ENCODE peak calls at places on chromosomes 11 and 22, in eight cellular contexts. W is pancreas; R is osteoblast; Q is stimulated activated naive CD4-positive, alpha-beta T cell; X is neural progenitor cell; H is NCI-H748 treated with DMSO at 0.1 percent for 48 hours; Y is HT1080; L is GM04504. K is an unnamed sample.

GRCh38 chr11:15920856-15921629 is 435.3 kb downstream of the SOX6 start:
- DNase-seq in W (no peak), R (no peak), Q (no peak), X (peak), H (no peak), Y (peak), L (no peak), K (no peak)

GRCh38 chr11:23278121-23278520 is 417.8 kb upstream of the CCDC179 start:
- DNase-seq in W (no peak), R (no peak), Q (no peak), X (no peak), H (no peak), Y (peak), L (no peak), K (no peak)

GRCh38 chr22:25027959-25028840 is 75.7 kb downstream of the KIAA1671 start:
- DNase-seq in W (peak), R (peak), Q (no peak), X (peak), H (no peak), Y (peak), L (no peak), K (no peak)

GRCh38 chr22:19519041-19519926 is 4.9 kb downstream of the CLDN5 start:
- DNase-seq in W (no peak), R (peak), Q (no peak), X (no peak), H (no peak), Y (no peak), L (no peak), K (no peak)

GRCh38 chr11:31607914-31608313 is 98.3 kb downstream of the ELP4 start:
- DNase-seq in W (no peak), R (no peak), Q (no peak), X (no peak), H (no peak), Y (no peak), L (no peak), K (no peak)

GRCh38 chr11:59141673-59142460 is 789 bp upstream of the FAM111A start:
- DNase-seq in W (no peak), R (peak), Q (no peak), X (no peak), H (no peak), Y (peak), L (no peak), K (no peak)

GRCh38 chr22:42937164-42937854 is 77.6 kb downstream of the PACSIN2 start:
- DNase-seq in W (peak), R (peak), Q (no peak), X (no peak), H (no peak), Y (peak), L (no peak), K (no peak)

GRCh38 chr22:26553056-26553752 is 36.7 kb downstream of the TPST2 start:
- DNase-seq in W (no peak), R (peak), Q (no peak), X (no peak), H (no peak), Y (peak), L (peak), K (no peak)

GRCh38 chr11:94639901-94640721 is 72.9 kb downstream of the PIWIL4 start:
- DNase-seq in W (no peak), R (no peak), Q (no peak), X (no peak), H (no peak), Y (no peak), L (no peak), K (no peak)

GRCh38 chr11:130433357-130433756 is 4.9 kb upstream of the ADAMTS8 start:
- DNase-seq in W (no peak), R (no peak), Q (no peak), X (no peak), H (no peak), Y (no peak), L (no peak), K (no peak)

GRCh38 chr11:17734986-17735822 is 623 bp downstream of the KCNC1 start:
- DNase-seq in W (peak), R (peak), Q (no peak), X (peak), H (no peak), Y (peak), L (peak), K (no peak)

GRCh38 chr11:132111781-132112380 is 741.5 kb downstream of the NTM start:
- DNase-seq in W (no peak), R (no peak), Q (no peak), X (no peak), H (no peak), Y (peak), L (peak), K (no peak)

GRCh38 chr11:94746721-94747120 is 21.4 kb upstream of the AMOTL1 start:
- DNase-seq in W (no peak), R (peak), Q (no peak), X (no peak), H (no peak), Y (no peak), L (no peak), K (no peak)

GRCh38 chr22:36211237-36211881 is 9.8 kb upstream of the APOL4 start:
- DNase-seq in W (no peak), R (no peak), Q (no peak), X (no peak), H (no peak), Y (peak), L (no peak), K (peak)

GRCh38 chr11:117376517-117376916 is 48.9 kb downstream of the CEP164 start:
- DNase-seq in W (no peak), R (no peak), Q (no peak), X (no peak), H (no peak), Y (no peak), L (no peak), K (no peak)

GRCh38 chr11:21963013-21963412 is 229.9 kb upstream of the ANO5 start:
- DNase-seq in W (no peak), R (no peak), Q (no peak), X (no peak), H (no peak), Y (no peak), L (no peak), K (no peak)

GRCh38 chr11:117945047-117945820 is 16.0 kb upstream of the TMPRSS13 start:
- DNase-seq in W (no peak), R (peak), Q (no peak), X (peak), H (no peak), Y (no peak), L (no peak), K (no peak)

GRCh38 chr22:46735747-46736608 is 2.1 kb downstream of the CERK start:
- DNase-seq in W (peak), R (peak), Q (no peak), X (peak), H (no peak), Y (no peak), L (no peak), K (no peak)

GRCh38 chr22:29917052-29917902 is 34.3 kb downstream of the MTMR3 start:
- DNase-seq in W (no peak), R (no peak), Q (no peak), X (no peak), H (no peak), Y (no peak), L (no peak), K (no peak)

GRCh38 chr22:50702261-50702671 is 29.6 kb downstream of the SHANK3 start:
- DNase-seq in W (no peak), R (peak), Q (no peak), X (no peak), H (no peak), Y (no peak), L (no peak), K (no peak)